ENCODE peak calls at places on chromosomes 1 and 21, in six cellular contexts. One of them, this sample, is unnamed.

GRCh38 chr21:21165063-21165645 is 166.9 kb downstream of the NCAM2 start:
- DNase-seq in GM23338: no peak
- DNase-seq in H1: no peak
- DNase-seq in GM12878: no peak
- DNase-seq in K562: no peak
- DNase-seq in HepG2: no peak
- DNase-seq in this sample: no peak

GRCh38 chr1:56509713-56510641 is 69.4 kb downstream of the PLPP3 start:
- DNase-seq in GM23338: peak; percentile 44
- DNase-seq in H1: no peak
- DNase-seq in GM12878: no peak
- DNase-seq in K562: peak; percentile 50
- DNase-seq in HepG2: peak; percentile 57
- DNase-seq in this sample: peak; percentile 24

GRCh38 chr1:213399695-213400094 is 348.7 kb downstream of the RPS6KC1 start:
- DNase-seq in GM23338: peak; percentile 46
- DNase-seq in H1: no peak
- DNase-seq in GM12878: no peak
- DNase-seq in K562: no peak
- DNase-seq in HepG2: peak; percentile 76
- DNase-seq in this sample: no peak

GRCh38 chr1:109482796-109483638 is 688 bp upstream of the ATXN7L2 start:
- DNase-seq in GM23338: peak; percentile 77
- DNase-seq in H1: peak; percentile 81
- DNase-seq in GM12878: no peak
- DNase-seq in K562: peak; percentile 34
- DNase-seq in HepG2: no peak
- DNase-seq in this sample: peak; percentile 60

GRCh38 chr1:205849619-205850355 is at the start of gene PM20D1:
- DNase-seq in GM23338: peak; percentile 100
- DNase-seq in H1: peak; percentile 54
- DNase-seq in GM12878: no peak
- DNase-seq in K562: peak; percentile 68
- DNase-seq in HepG2: no peak
- DNase-seq in this sample: peak; percentile 92

GRCh38 chr1:39076127-39076798 is 50.1 kb downstream of the NDUFS5 start:
- DNase-seq in GM23338: no peak
- DNase-seq in H1: no peak
- DNase-seq in GM12878: no peak
- DNase-seq in K562: peak; percentile 47
- DNase-seq in HepG2: peak; percentile 81
- DNase-seq in this sample: no peak

GRCh38 chr1:83583351-83584014 is 415.4 kb downstream of the TTLL7 start:
- DNase-seq in GM23338: no peak
- DNase-seq in H1: no peak
- DNase-seq in GM12878: no peak
- DNase-seq in K562: no peak
- DNase-seq in HepG2: no peak
- DNase-seq in this sample: peak; percentile 20

GRCh38 chr1:159996653-159997052 is 35.1 kb downstream of the PIGM start:
- DNase-seq in GM23338: no peak
- DNase-seq in H1: peak; percentile 22
- DNase-seq in GM12878: no peak
- DNase-seq in K562: no peak
- DNase-seq in HepG2: no peak
- DNase-seq in this sample: no peak

GRCh38 chr1:9281071-9281827 is 11.4 kb upstream of the SPSB1 start:
- DNase-seq in GM23338: no peak
- DNase-seq in H1: no peak
- DNase-seq in GM12878: no peak
- DNase-seq in K562: no peak
- DNase-seq in HepG2: no peak
- DNase-seq in this sample: no peak

GRCh38 chr1:112849967-112850641 is 105.9 kb downstream of the SLC16A1 start:
- DNase-seq in GM23338: peak; percentile 65
- DNase-seq in H1: peak; percentile 67
- DNase-seq in GM12878: no peak
- DNase-seq in K562: no peak
- DNase-seq in HepG2: no peak
- DNase-seq in this sample: peak; percentile 42

GRCh38 chr1:115952547-115952946 is 23.8 kb upstream of the SLC22A15 start:
- DNase-seq in GM23338: no peak
- DNase-seq in H1: no peak
- DNase-seq in GM12878: no peak
- DNase-seq in K562: no peak
- DNase-seq in HepG2: no peak
- DNase-seq in this sample: no peak

GRCh38 chr21:35509004-35509704 is 460.1 kb upstream of the RUNX1 start:
- DNase-seq in GM23338: no peak
- DNase-seq in H1: no peak
- DNase-seq in GM12878: no peak
- DNase-seq in K562: no peak
- DNase-seq in HepG2: no peak
- DNase-seq in this sample: no peak

GRCh38 chr21:28943631-28944030 is 49.0 kb downstream of the LTN1 start:
- DNase-seq in GM23338: no peak
- DNase-seq in H1: no peak
- DNase-seq in GM12878: no peak
- DNase-seq in K562: no peak
- DNase-seq in HepG2: no peak
- DNase-seq in this sample: no peak

GRCh38 chr1:19582318-19582717 is 61.8 kb upstream of the NBL1 start:
- DNase-seq in GM23338: peak; percentile 87
- DNase-seq in H1: peak; percentile 94
- DNase-seq in GM12878: peak; percentile 42
- DNase-seq in K562: peak; percentile 84
- DNase-seq in HepG2: no peak
- DNase-seq in this sample: peak; percentile 91

GRCh38 chr1:173549813-173550212 is 53.1 kb downstream of the SLC9C2 start:
- DNase-seq in GM23338: no peak
- DNase-seq in H1: no peak
- DNase-seq in GM12878: no peak
- DNase-seq in K562: no peak
- DNase-seq in HepG2: no peak
- DNase-seq in this sample: no peak

GRCh38 chr1:180915426-180915965 is 2.8 kb downstream of the KIAA1614 start:
- DNase-seq in GM23338: no peak
- DNase-seq in H1: no peak
- DNase-seq in GM12878: no peak
- DNase-seq in K562: peak; percentile 42
- DNase-seq in HepG2: no peak
- DNase-seq in this sample: no peak

GRCh38 chr1:176157995-176158394 is 49.1 kb downstream of the COP1 start:
- DNase-seq in GM23338: no peak
- DNase-seq in H1: no peak
- DNase-seq in GM12878: no peak
- DNase-seq in K562: no peak
- DNase-seq in HepG2: no peak
- DNase-seq in this sample: no peak

GRCh38 chr1:72137665-72138064 is 144.7 kb downstream of the NEGR1 start:
- DNase-seq in GM23338: no peak
- DNase-seq in H1: no peak
- DNase-seq in GM12878: no peak
- DNase-seq in K562: no peak
- DNase-seq in HepG2: no peak
- DNase-seq in this sample: no peak

GRCh38 chr1:161215079-161215478 is at the start of gene FCER1G:
- DNase-seq in GM23338: no peak
- DNase-seq in H1: no peak
- DNase-seq in GM12878: no peak
- DNase-seq in K562: no peak
- DNase-seq in HepG2: no peak
- DNase-seq in this sample: no peak

GRCh38 chr1:108960719-108961118 is 2.6 kb downstream of the CLCC1 start:
- DNase-seq in GM23338: no peak
- DNase-seq in H1: no peak
- DNase-seq in GM12878: no peak
- DNase-seq in K562: no peak
- DNase-seq in HepG2: no peak
- DNase-seq in this sample: no peak

GRCh38 chr1:217089239-217090014 is 366.2 kb upstream of the ESRRG start:
- DNase-seq in GM23338: peak; percentile 49
- DNase-seq in H1: peak; percentile 52
- DNase-seq in GM12878: no peak
- DNase-seq in K562: no peak
- DNase-seq in HepG2: no peak
- DNase-seq in this sample: peak; percentile 21

GRCh38 chr1:155000725-155001437 is 1.7 kb upstream of the ZBTB7B start:
- DNase-seq in GM23338: peak; percentile 98
- DNase-seq in H1: peak; percentile 97
- DNase-seq in GM12878: peak; percentile 41
- DNase-seq in K562: peak; percentile 97
- DNase-seq in HepG2: peak; percentile 93
- DNase-seq in this sample: peak; percentile 93

DNA sequence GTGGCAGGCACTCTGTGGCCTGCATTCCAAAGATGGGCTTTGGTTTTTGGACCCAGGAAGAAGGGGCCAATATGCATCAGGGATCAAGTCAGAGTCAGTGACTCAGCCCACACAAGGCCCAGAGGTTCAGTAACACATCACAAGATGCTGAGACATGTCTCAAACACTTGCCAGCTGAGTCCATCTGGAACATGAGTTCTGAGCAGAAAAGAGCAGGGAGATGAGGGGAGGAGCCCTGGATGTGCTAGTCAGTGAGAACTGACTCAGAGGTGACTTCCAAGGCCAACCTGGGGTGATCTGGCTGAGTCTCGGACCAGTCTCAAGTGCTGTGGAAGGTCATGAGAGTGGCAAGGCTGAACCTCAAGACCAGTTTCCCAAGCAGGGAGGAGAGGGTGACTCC is 150.1 kb downstream of the CDC7 start:
- DNase-seq in GM23338: no peak
- DNase-seq in H1: no peak
- DNase-seq in GM12878: no peak
- DNase-seq in K562: peak; percentile 47
- DNase-seq in HepG2: no peak
- DNase-seq in this sample: no peak
- TF ChIP-seq CREB1 in GM23338: no peak
- TF ChIP-seq CREB1 in H1: no peak
- TF ChIP-seq CREB1 in GM12878: no peak
- TF ChIP-seq CREB1 in K562: no peak
- TF ChIP-seq CREB1 in HepG2: no peak
- TF ChIP-seq CREB1 in this sample: no peak

DNA sequence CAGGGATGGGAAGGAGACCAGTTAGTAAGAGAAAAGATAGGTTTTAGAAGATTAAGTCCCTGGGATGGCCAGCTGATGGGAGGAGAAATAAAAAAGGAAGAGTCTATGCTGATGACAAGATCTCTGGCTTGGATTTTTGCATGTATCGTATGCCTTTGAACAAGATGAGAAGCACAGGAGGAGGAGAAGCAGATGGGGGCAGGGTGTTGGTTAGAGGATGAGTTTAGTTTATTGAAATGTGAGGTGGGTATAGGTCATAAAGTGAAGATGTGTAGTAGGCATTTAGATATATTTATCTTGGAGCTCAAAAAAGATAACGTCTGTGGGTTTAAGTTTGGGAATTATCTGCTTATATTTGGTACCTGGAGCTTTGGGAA is 1.4 kb downstream of the TIPRL start:
- DNase-seq in GM23338: no peak
- DNase-seq in H1: no peak
- DNase-seq in GM12878: no peak
- DNase-seq in K562: no peak
- DNase-seq in HepG2: no peak
- DNase-seq in this sample: no peak
- TF ChIP-seq CREB1 in GM23338: no peak
- TF ChIP-seq CREB1 in H1: no peak
- TF ChIP-seq CREB1 in GM12878: no peak
- TF ChIP-seq CREB1 in K562: no peak
- TF ChIP-seq CREB1 in HepG2: no peak
- TF ChIP-seq CREB1 in this sample: no peak

DNA sequence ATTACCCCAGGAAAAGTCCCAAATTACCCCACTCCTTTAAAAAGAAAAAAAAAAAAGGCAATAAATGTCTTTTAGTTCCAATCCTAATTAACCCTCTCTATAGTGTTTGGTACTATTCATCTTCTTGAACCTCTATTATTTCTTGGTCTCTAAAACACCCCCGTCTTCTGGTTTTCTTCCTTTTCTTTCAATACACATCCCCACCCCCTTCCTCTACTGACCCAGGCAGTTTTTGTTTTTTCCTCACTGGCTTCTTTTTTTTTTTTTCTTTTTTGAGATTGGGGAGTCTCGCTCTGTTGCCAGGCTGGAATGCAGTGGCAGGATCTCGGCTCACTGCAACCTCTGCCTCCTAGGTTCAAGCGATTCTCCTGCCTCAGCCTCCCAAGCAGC is 26.1 kb downstream of the EGLN1 start:
- DNase-seq in GM23338: no peak
- DNase-seq in H1: no peak
- DNase-seq in GM12878: no peak
- DNase-seq in K562: no peak
- DNase-seq in HepG2: no peak
- DNase-seq in this sample: no peak
- TF ChIP-seq CREB1 in GM23338: no peak
- TF ChIP-seq CREB1 in H1: no peak
- TF ChIP-seq CREB1 in GM12878: no peak
- TF ChIP-seq CREB1 in K562: no peak
- TF ChIP-seq CREB1 in HepG2: no peak
- TF ChIP-seq CREB1 in this sample: no peak

GRCh38 chr1:38018864-38019343 is 6.4 kb downstream of the UTP11 start:
- DNase-seq in GM23338: peak; percentile 45
- DNase-seq in H1: no peak
- DNase-seq in GM12878: no peak
- DNase-seq in K562: peak; percentile 51
- DNase-seq in HepG2: peak; percentile 45
- DNase-seq in this sample: no peak

GRCh38 chr1:38014724-38015424 is 2.3 kb downstream of the UTP11 start:
- DNase-seq in GM23338: no peak
- DNase-seq in H1: no peak
- DNase-seq in GM12878: no peak
- DNase-seq in K562: peak; percentile 44
- DNase-seq in HepG2: no peak
- DNase-seq in this sample: no peak

GRCh38 chr1:38013027-38013588 is 574 bp downstream of the UTP11 start:
- DNase-seq in GM23338: peak; percentile 64
- DNase-seq in H1: no peak
- DNase-seq in GM12878: no peak
- DNase-seq in K562: peak; percentile 83
- DNase-seq in HepG2: peak; percentile 49
- DNase-seq in this sample: no peak

GRCh38 chr1:38014171-38014570 is 1.6 kb downstream of the UTP11 start:
- DNase-seq in GM23338: no peak
- DNase-seq in H1: no peak
- DNase-seq in GM12878: no peak
- DNase-seq in K562: peak; percentile 43
- DNase-seq in HepG2: no peak
- DNase-seq in this sample: no peak

DNA sequence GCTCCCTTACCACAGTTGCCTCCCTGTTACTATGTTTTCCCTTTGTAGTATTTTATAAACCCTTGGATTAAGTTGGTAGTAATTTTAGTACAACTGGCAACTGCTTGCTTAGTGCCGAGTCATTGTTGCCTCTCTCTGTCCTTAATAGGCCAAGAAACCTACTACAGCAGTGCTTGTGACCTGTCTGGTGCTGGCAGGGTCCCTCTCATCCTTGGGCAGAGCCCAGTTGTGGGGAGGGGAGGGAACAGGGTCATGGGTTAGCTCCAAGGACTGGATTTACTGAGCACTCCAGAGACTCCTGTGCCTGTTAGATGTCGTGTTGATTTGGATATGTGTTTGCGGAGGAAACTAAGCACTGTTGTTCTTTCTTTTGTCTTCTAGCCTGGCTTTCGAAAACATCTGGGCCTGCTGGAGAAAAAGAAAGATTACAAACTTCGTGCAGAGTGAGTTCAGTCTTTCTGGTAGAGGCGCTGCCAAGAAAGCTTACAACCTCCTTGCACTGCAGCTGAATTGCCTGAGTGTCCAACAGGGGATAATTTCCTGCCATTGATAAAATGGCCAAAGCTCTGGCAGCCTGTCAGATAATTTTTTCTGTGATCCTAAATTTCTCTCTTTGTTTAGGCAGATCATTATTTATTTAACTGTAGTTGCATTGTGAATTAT is 3.6 kb downstream of the UTP11 start:
- DNase-seq in GM23338: no peak
- DNase-seq in H1: no peak
- DNase-seq in GM12878: no peak
- DNase-seq in K562: peak; percentile 33
- DNase-seq in HepG2: no peak
- DNase-seq in this sample: no peak
- TF ChIP-seq CREB1 in GM23338: no peak
- TF ChIP-seq CREB1 in H1: no peak
- TF ChIP-seq CREB1 in GM12878: no peak
- TF ChIP-seq CREB1 in K562: no peak
- TF ChIP-seq CREB1 in HepG2: no peak
- TF ChIP-seq CREB1 in this sample: no peak

This sample was measured in WTC11.